ENCODE peak calls at places on chromosomes 5 and 9, in four cellular contexts. M is IMR-90, C is esophagus squamous epithelium, Y is breast epithelium. W is an unnamed sample.

GRCh38 chr9:6355728-6356127 is 27.6 kb downstream of the TPD52L3 start:
- DNase-seq in Y (no peak), M (peak), C (no peak), W (no peak)

GRCh38 chr9:75185585-75186170 is 97.4 kb downstream of the OSTF1 start:
- DNase-seq in Y (no peak), M (no peak), C (no peak), W (no peak)

GRCh38 chr5:133289686-133290367 is 238.0 kb downstream of the HSPA4 start:
- DNase-seq in M (no peak), Y (no peak), C (no peak), W (no peak)

GRCh38 chr5:35308391-35308790 is 78.1 kb upstream of the PRLR start:
- DNase-seq in C (no peak), M (no peak), Y (no peak), W (no peak)

GRCh38 chr5:3564136-3564535 is 31.5 kb upstream of the IRX1 start:
- DNase-seq in C (no peak), Y (no peak), M (no peak), W (no peak)

GRCh38 chr9:95338243-95338642 is 20.7 kb upstream of the FANCC start:
- DNase-seq in Y (no peak), M (no peak), C (no peak), W (no peak)

GRCh38 chr9:38443597-38443996 is 19.3 kb upstream of the IGFBPL1 start:
- DNase-seq in Y (no peak), M (no peak), C (no peak), W (no peak)

GRCh38 chr9:81563739-81564138 is 125.6 kb downstream of the TLE1 start:
- DNase-seq in M (no peak), C (no peak), Y (no peak), W (no peak)

GRCh38 chr5:171701138-171701537 is 84.5 kb upstream of the SMIM23 start:
- DNase-seq in Y (no peak), M (no peak), C (no peak), W (peak)

GRCh38 chr5:10018670-10019069 is 231.0 kb downstream of the ATPSCKMT start:
- DNase-seq in Y (no peak), C (no peak), M (peak), W (no peak)

GRCh38 chr5:147558826-147559225 is 49.0 kb upstream of the DPYSL3 start:
- DNase-seq in M (peak), C (no peak), Y (no peak), W (peak)

GRCh38 chr9:70998962-70999361 is 122.5 kb downstream of the TRPM3 start:
- DNase-seq in M (peak), C (no peak), Y (no peak), W (no peak)

GRCh38 chr9:119278138-119278537 is 91.1 kb downstream of the BRINP1 start:
- DNase-seq in Y (no peak), C (no peak), M (no peak), W (no peak)

GRCh38 chr5:157816682-157817268 is 42.2 kb downstream of the CLINT1 start:
- DNase-seq in Y (no peak), M (peak), C (no peak), W (no peak)

GRCh38 chr5:160198886-160199409 is 30.4 kb upstream of the FABP6 start:
- DNase-seq in M (no peak), C (no peak), Y (no peak), W (no peak)

GRCh38 chr5:160192424-160192823 is 36.9 kb upstream of the FABP6 start:
- DNase-seq in M (no peak), Y (no peak), C (no peak), W (no peak)

GRCh38 chr5:160199410-160199911 is 29.8 kb upstream of the FABP6 start:
- DNase-seq in M (peak), Y (peak), C (peak), W (peak)

GRCh38 chr5:160197341-160198147 is 31.8 kb upstream of the FABP6 start:
- DNase-seq in M (peak), Y (no peak), C (no peak), W (no peak)

GRCh38 chr5:160198148-160198545 is 31.2 kb upstream of the FABP6 start:
- DNase-seq in Y (no peak), C (no peak), M (no peak), W (no peak)
- TF ChIP-seq POLR2A in Y (no peak), C (no peak), M (no peak), W (no peak)

GRCh38 chr5:14893351-14893750 is 21.8 kb upstream of the ANKH start:
- DNase-seq in Y (no peak), M (no peak), C (no peak), W (no peak)
- TF ChIP-seq POLR2A in Y (no peak), M (no peak), C (no peak), W (no peak)

GRCh38 chr5:140113699-140114263 is at the start of gene PURA:
- DNase-seq in Y (peak), C (peak), M (peak), W (peak)
- TF ChIP-seq POLR2A in Y (peak), C (peak), M (peak), W (no peak)

GRCh38 chr5:180090769-180091546 is 19.4 kb upstream of the RNF130 start:
- DNase-seq in C (no peak), M (peak), Y (peak), W (no peak)

GRCh38 chr5:180095545-180095944 is 24.0 kb upstream of the RNF130 start:
- DNase-seq in Y (no peak), C (no peak), M (no peak), W (no peak)

GRCh38 chr5:180096616-180097015 is 25.1 kb upstream of the RNF130 start:
- DNase-seq in M (no peak), Y (no peak), C (no peak), W (peak)

GRCh38 chr5:180093241-180093640 is 21.7 kb upstream of the RNF130 start:
- DNase-seq in M (no peak), Y (no peak), C (no peak), W (peak)

GRCh38 chr5:180093651-180094382 is 22.3 kb upstream of the RNF130 start:
- DNase-seq in C (no peak), Y (no peak), M (no peak), W (peak)
- TF ChIP-seq POLR2A in C (peak), Y (no peak), M (no peak), W (no peak)

GRCh38 chr9:137301086-137301947 is 754 bp downstream of the NRARP start:
- DNase-seq in M (peak), C (no peak), Y (no peak), W (no peak)

GRCh38 chr9:137303893-137304382 is 1.9 kb upstream of the NRARP start:
- DNase-seq in M (no peak), Y (no peak), C (no peak), W (no peak)

GRCh38 chr9:137303031-137303892 is 1.2 kb upstream of the NRARP start:
- DNase-seq in C (no peak), Y (peak), M (no peak), W (peak)

GRCh38 chr9:137300607-137301085 is 1.4 kb downstream of the NRARP start:
- DNase-seq in Y (no peak), M (peak), C (no peak), W (no peak)

GRCh38 chr9:137302176-137303030 is at the start of gene NRARP:
- DNase-seq in C (peak), Y (peak), M (peak), W (peak)
- TF ChIP-seq POLR2A in C (peak), Y (no peak), M (peak), W (no peak)

DNA sequence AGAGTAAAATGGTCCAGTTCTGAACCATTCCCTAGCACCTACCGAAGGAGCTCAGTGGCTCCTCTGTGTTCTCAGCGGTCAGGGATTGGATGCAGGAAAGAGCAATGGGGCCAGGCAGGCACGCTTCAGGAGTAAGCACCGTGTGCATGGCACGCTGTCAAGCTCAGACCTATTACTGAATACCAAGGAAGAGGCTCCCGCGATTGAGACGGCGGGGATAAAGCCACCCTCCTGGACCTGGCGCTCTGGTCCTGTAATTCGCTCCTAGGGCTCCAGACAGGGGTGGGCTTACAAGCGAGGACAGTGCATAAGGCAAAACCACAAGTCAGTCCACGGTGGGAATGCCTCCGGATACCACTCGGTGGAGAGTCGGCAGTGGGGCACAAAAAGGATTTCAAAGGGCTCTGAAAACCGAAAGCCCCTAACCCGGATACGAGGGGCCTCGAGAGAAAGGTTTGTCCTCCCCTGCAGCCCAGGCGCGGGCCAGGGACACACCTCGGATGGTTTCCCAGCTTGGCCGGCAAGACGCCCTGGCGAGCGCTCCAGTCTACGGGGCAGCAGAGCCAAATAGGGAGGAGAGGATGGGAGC is 981 bp downstream of the OXCT1 start:
- DNase-seq in Y (peak), M (peak), C (no peak), W (no peak)
- TF ChIP-seq POLR2A in Y (no peak), M (no peak), C (no peak), W (no peak)

DNA sequence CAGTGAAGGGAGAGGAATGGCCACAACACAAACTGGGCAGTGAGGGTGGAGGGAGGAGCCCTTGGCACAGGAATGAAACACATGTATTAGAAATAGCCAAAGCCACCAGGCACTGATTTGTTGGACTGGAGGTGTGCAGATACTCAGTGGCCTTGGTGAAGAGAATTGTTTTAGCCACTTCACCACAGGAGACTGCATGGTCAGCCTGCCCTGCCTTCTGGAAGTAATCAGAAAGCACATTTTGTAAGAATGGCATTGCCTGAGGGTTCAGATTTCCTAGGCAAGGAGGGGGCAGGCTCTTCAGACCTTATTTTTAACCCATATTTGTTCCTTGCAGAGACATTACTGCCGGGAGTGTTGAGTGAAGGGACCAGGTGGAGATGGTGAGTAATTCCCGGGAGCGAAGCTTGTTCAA is 2.2 kb downstream of the SGCD start:
- DNase-seq in M (no peak), C (no peak), Y (no peak), W (no peak)
- TF ChIP-seq POLR2A in M (no peak), C (no peak), Y (no peak), W (no peak)

GRCh38 chr5:123036391-123037103 is at the start of gene PPIC:
- DNase-seq in Y (peak), M (peak), C (no peak), W (peak)
- TF ChIP-seq POLR2A in Y (no peak), M (no peak), C (peak), W (no peak)

GRCh38 chr9:135480071-135480941 is 724 bp downstream of the PPP1R26 start:
- DNase-seq in Y (no peak), M (peak), C (no peak), W (no peak)
- TF ChIP-seq POLR2A in Y (no peak), M (no peak), C (no peak), W (no peak)

W was measured in lower leg skin.